ENCODE peak calls at places on chromosomes 2 and 18, in ten cellular contexts. H is uterus; N is stimulated activated CD4-positive, alpha-beta T cell treated with anti-CD3 and anti-CD28 coated beads, Interleukin-15, amount 100 ng/mL, for 1 hour; U is activated CD4-positive, alpha-beta T cell treated with anti-CD3 and anti-CD28 coated beads, Interleukin-2, amount 50 U/mL, for 4 hours; E is kidney tubule cell; Y is NCI-H1048; X is D341Med; Q is neural progenitor cell; L is OCI-M1; O is right lobe of liver. P is an unnamed sample.

GRCh38 chr2:171272039-171272438 is 111.3 kb upstream of the TLK1 start:
- DNase-seq in H (peak), N (no peak), U (no peak), E (peak), Y (no peak), X (no peak), Q (no peak), L (peak), O (peak), P (peak)

GRCh38 chr2:109481599-109481998 is 132.2 kb downstream of the SEPTIN10 start:
- DNase-seq in H (no peak), N (no peak), U (no peak), E (no peak), Y (no peak), X (no peak), Q (no peak), L (no peak), O (no peak), P (no peak)

GRCh38 chr18:78642561-78643398 is 336.8 kb upstream of the SALL3 start:
- DNase-seq in H (no peak), N (no peak), U (no peak), E (no peak), Y (no peak), X (no peak), Q (peak), L (peak), O (no peak), P (no peak)

GRCh38 chr2:10019174-10019971 is 24.0 kb upstream of the KLF11 start:
- DNase-seq in H (no peak), N (no peak), U (no peak), E (no peak), Y (no peak), X (no peak), Q (no peak), L (peak), O (peak), P (no peak)

GRCh38 chr2:38146302-38146916 is 70.5 kb upstream of the CYP1B1 start:
- DNase-seq in H (peak), N (no peak), U (no peak), E (peak), Y (no peak), X (no peak), Q (no peak), L (peak), O (peak), P (no peak)

GRCh38 chr2:192887296-192887695 is 692.6 kb upstream of the TMEFF2 start:
- DNase-seq in H (no peak), N (no peak), U (no peak), E (no peak), Y (peak), X (no peak), Q (no peak), L (no peak), O (no peak), P (no peak)

GRCh38 chr2:224816816-224817215 is 100.7 kb upstream of the CCDC195 start:
- DNase-seq in H (no peak), N (no peak), U (no peak), E (peak), Y (no peak), X (no peak), Q (no peak), L (peak), O (no peak), P (no peak)

GRCh38 chr2:21161832-21162614 is 38.3 kb downstream of the TDRD15 start:
- DNase-seq in H (no peak), N (no peak), U (no peak), E (no peak), Y (no peak), X (no peak), Q (no peak), L (no peak), O (no peak), P (no peak)

GRCh38 chr2:19754907-19755306 is 146.9 kb downstream of the TTC32 start:
- DNase-seq in H (no peak), N (no peak), U (no peak), E (peak), Y (no peak), X (no peak), Q (no peak), L (no peak), O (no peak), P (no peak)

GRCh38 chr2:74935883-74936483 is 22.5 kb upstream of the POLE4 start:
- DNase-seq in H (no peak), N (no peak), U (no peak), E (peak), Y (no peak), X (no peak), Q (no peak), L (no peak), O (no peak), P (no peak)

GRCh38 chr18:24616638-24617037 is 156.2 kb downstream of the HRH4 start:
- DNase-seq in H (no peak), N (no peak), U (no peak), E (no peak), Y (no peak), X (no peak), Q (no peak), L (no peak), O (no peak), P (no peak)

GRCh38 chr2:149858214-149858613 is 270.6 kb upstream of the MMADHC start:
- DNase-seq in H (no peak), N (no peak), U (no peak), E (no peak), Y (no peak), X (no peak), Q (no peak), L (no peak), O (no peak), P (no peak)

GRCh38 chr2:165126244-165126643 is 77.6 kb downstream of the SCN3A start:
- DNase-seq in H (no peak), N (no peak), U (no peak), E (no peak), Y (no peak), X (no peak), Q (no peak), L (no peak), O (no peak), P (no peak)